ENCODE peak calls at places on chromosomes 1 and 21, in eight cellular contexts. W is lower lobe of right lung; U is A549; F is SJSA1; L is heart right ventricle; H is astrocyte of the spinal cord; M is CD4-positive, alpha-beta memory T cell; N is GM12865. Y is an unnamed sample.

GRCh38 chr1:66371233-66372005 is 162.5 kb upstream of the SGIP1 start:
- DNase-seq in W (no peak), U (no peak), F (peak; percentile 86), L (no peak), H (peak; percentile 60), M (peak; percentile 52), N (peak; percentile 74), Y (no peak)

GRCh38 chr21:45032977-45033705 is 41.2 kb upstream of the ADARB1 start:
- DNase-seq in W (no peak), U (no peak), F (no peak), L (no peak), H (no peak), M (peak; percentile 10), N (no peak), Y (no peak)

GRCh38 chr1:232669981-232670763 is 40.2 kb upstream of the SIPA1L2 start:
- DNase-seq in W (no peak), U (no peak), F (no peak), L (no peak), H (peak; percentile 62), M (no peak), N (no peak), Y (no peak)

GRCh38 chr21:35282944-35283343 is 233.8 kb upstream of the RUNX1 start:
- DNase-seq in W (no peak), U (no peak), F (no peak), L (no peak), H (no peak), M (no peak), N (no peak), Y (no peak)

GRCh38 chr1:114551400-114551799 is 30.0 kb downstream of the BCAS2 start:
- DNase-seq in W (no peak), U (no peak), F (no peak), L (no peak), H (no peak), M (no peak), N (no peak), Y (no peak)

GRCh38 chr1:209746469-209747269 is 9.2 kb upstream of the TRAF3IP3 start:
- DNase-seq in W (no peak), U (no peak), F (no peak), L (no peak), H (no peak), M (no peak), N (no peak), Y (no peak)

GRCh38 chr1:247332901-247333361 is 1.3 kb upstream of the ZNF496 start:
- DNase-seq in W (peak; percentile 70), U (no peak), F (no peak), L (peak; percentile 27), H (no peak), M (no peak), N (no peak), Y (no peak)

GRCh38 chr1:107974090-107974489 is 9.1 kb upstream of the VAV3 start:
- DNase-seq in W (no peak), U (no peak), F (no peak), L (no peak), H (no peak), M (no peak), N (no peak), Y (no peak)

GRCh38 chr1:222643603-222643936 is 25.7 kb downstream of the MIA3 start:
- DNase-seq in W (peak; percentile 56), U (peak; percentile 13), F (no peak), L (no peak), H (no peak), M (no peak), N (no peak), Y (no peak)

GRCh38 chr1:90821793-90822359 is 104.8 kb upstream of the BARHL2 start:
- DNase-seq in W (no peak), U (no peak), F (no peak), L (no peak), H (no peak), M (no peak), N (peak; percentile 51), Y (peak; percentile 44)

GRCh38 chr1:159000627-159001026 is 9.1 kb upstream of the IFI16 start:
- DNase-seq in W (peak; percentile 59), U (no peak), F (peak; percentile 78), L (peak; percentile 71), H (peak; percentile 95), M (no peak), N (no peak), Y (no peak)

GRCh38 chr1:158999301-159000069 is 10.2 kb upstream of the IFI16 start:
- DNase-seq in W (no peak), U (no peak), F (peak; percentile 90), L (peak; percentile 48), H (peak; percentile 95), M (no peak), N (no peak), Y (no peak)

GRCh38 chr1:158998037-158998780 is 11.5 kb upstream of the IFI16 start:
- DNase-seq in W (no peak), U (no peak), F (no peak), L (no peak), H (no peak), M (no peak), N (no peak), Y (no peak)

GRCh38 chr1:158998781-158999161 is 10.9 kb upstream of the IFI16 start:
- DNase-seq in W (peak; percentile 58), U (peak; percentile 31), F (peak; percentile 88), L (peak; percentile 59), H (peak; percentile 84), M (peak; percentile 63), N (peak; percentile 82), Y (peak; percentile 81)

DNA sequence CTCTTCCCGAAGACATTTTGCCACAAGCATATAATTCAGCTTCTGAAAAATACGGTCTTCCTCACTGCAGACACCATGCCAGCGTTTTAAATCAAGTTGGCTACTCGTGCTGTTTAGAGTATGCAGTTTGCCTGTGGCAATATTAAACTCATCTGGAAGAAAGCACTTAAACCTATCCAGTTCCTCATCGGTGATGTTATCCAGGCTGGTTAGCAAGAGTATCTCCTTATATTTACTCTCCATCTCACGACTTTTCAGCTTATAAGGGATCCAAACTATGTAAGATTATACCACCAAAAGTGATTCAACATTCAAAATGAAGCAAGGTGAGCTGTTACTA is 9.7 kb upstream of the IFI16 start:
- DNase-seq in W (no peak), U (no peak), F (no peak), L (no peak), H (no peak), M (no peak), N (no peak), Y (no peak)
- H3K4me3 ChIP-seq in W (peak overlapping the region; percentile 51), U (no peak overlapping the region), F (peak overlapping the region; percentile 39), L (peak overlapping the region; percentile 55), H (peak overlapping the region; percentile 58), M (no peak overlapping the region), N (no peak overlapping the region), Y (no peak overlapping the region)

DNA sequence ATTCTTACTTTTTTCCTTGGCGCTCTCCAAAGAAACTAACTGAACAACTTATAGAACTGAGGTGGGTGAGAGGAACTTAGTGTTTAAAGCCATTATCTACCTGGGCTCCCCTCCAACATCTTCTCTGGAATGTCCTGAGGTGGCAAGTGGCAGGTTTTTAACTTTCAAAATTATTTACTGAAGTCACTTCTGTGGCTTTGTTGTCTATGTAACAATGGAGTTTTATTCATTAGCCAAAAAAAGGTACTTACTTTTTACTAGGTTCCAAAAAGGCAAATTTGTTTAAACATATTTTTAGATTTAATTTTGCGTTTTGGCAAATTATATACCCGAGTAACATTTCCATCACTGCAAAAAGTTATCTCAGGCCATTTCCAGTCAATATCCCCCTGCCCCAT is 2.4 kb downstream of the ENO1 start:
- DNase-seq in W (no peak), U (no peak), F (no peak), L (no peak), H (no peak), M (no peak), N (no peak), Y (no peak)
- H3K4me3 ChIP-seq in W (peak overlapping the region; percentile 97), U (peak overlapping the region; percentile 78), F (peak overlapping the region; percentile 87), L (no peak overlapping the region), H (peak overlapping the region; percentile 88), M (peak overlapping the region; percentile 94), N (peak overlapping the region; percentile 92), Y (peak overlapping the region; percentile 96)

DNA sequence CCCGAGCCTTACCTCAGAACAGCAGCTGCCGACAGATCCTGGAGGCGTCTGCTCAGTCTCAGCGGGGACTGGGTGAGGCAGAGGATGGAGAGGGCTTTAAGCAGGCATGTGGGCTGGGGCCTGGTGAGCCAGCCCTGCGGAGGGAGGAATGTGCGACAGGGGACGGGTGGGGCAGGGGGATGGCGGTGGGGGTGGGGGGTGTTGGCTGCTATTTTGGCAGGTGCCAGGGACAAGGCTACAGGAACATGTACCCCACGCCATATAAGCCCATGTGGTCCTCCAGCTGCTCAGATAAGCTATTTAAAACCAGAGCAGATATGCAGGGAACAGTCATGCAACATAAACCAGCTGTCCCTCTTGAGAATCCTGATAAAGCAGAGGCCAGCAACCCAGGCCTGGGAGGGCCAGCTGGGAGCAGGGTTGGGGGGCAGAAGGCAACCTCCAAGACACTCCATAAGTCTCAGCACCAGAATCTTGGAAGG is at the start of gene TNNT2:
- DNase-seq in W (no peak), U (no peak), F (no peak), L (peak; percentile 69), H (no peak), M (no peak), N (no peak), Y (no peak)
- H3K4me3 ChIP-seq in W (no peak within 1 kb of the TSS), U (no peak within 1 kb of the TSS), F (no peak within 1 kb of the TSS), L (peak within 1 kb of the TSS; percentile 73), H (no peak within 1 kb of the TSS), M (no peak within 1 kb of the TSS), N (no peak within 1 kb of the TSS), Y (no peak within 1 kb of the TSS)

GRCh38 chr1:211133393-211133840 is 531 bp downstream of the KCNH1 start:
- DNase-seq in W (no peak), U (peak; percentile 35), F (no peak), L (peak; percentile 14), H (peak; percentile 18), M (no peak), N (no peak), Y (no peak)
- H3K4me3 ChIP-seq in W (peak overlapping the region; percentile 54), U (peak overlapping the region; percentile 67), F (peak overlapping the region; percentile 36), L (peak overlapping the region; percentile 47), H (peak overlapping the region; percentile 56), M (peak overlapping the region; percentile 19), N (no peak overlapping the region), Y (peak overlapping the region; percentile 15)

GRCh38 chr1:50880373-50880772 is 79.7 kb downstream of the FAF1 start:
- DNase-seq in W (no peak), U (no peak), F (no peak), L (no peak), H (no peak), M (no peak), N (no peak), Y (no peak)
- H3K4me3 ChIP-seq in W (no peak overlapping the region), U (no peak overlapping the region), F (no peak overlapping the region), L (no peak overlapping the region), H (no peak overlapping the region), M (no peak overlapping the region), N (no peak overlapping the region), Y (no peak overlapping the region)

DNA sequence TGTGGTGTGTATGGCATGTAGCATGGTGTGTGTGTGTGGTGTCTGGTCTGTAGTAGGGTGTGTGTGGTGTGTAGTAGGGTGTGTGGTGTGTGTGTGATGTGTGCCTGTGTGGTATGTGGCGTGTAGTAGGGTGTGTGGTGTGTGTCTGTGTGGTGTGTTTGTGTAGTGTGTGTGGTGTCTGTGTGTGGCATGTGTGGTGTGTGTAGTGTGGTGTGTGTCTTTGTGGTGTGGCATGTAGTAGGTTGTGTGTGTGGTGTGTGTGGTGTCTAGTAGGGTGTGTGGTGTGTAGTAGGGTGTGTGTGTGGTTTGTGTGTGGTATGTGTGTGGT is 85.5 kb downstream of the SYT2 start:
- DNase-seq in W (no peak), U (no peak), F (no peak), L (no peak), H (no peak), M (no peak), N (no peak), Y (peak; percentile 18)
- H3K4me3 ChIP-seq in W (no peak overlapping the region), U (no peak overlapping the region), F (no peak overlapping the region), L (no peak overlapping the region), H (no peak overlapping the region), M (no peak overlapping the region), N (no peak overlapping the region), Y (no peak overlapping the region)